ENCODE peak calls at places on chromosomes 11 and 22, in ten cellular contexts. One of them, this sample, is unnamed.

GRCh38 chr11:11895672-11896071 is 53.9 kb downstream of the USP47 start:
- DNase-seq in stimulated activated CD8-positive, alpha-beta memory T cell treated with anti-CD3 and anti-CD28 coated beads, Interleukin-4, amount 100 ng/mL, for 24 hours: no peak
- DNase-seq in effector memory CD4-positive, alpha-beta T cell: no peak
- DNase-seq in activated T-helper 1 cell treated with anti-CD3 and anti-CD28 coated beads, Interleukin-2, amount 50 U/mL, for 16 hours: no peak
- DNase-seq in BE2C: no peak
- DNase-seq in H4: no peak
- DNase-seq in SJCRH30: no peak
- DNase-seq in HFF-Myc: no peak
- DNase-seq in left ventricle myocardium inferior: no peak
- DNase-seq in cerebellar cortex: no peak
- DNase-seq in this sample: peak; percentile 28

GRCh38 chr11:27716850-27717249 is 16.6 kb upstream of the BDNF start:
- DNase-seq in effector memory CD4-positive, alpha-beta T cell: no peak
- DNase-seq in left ventricle myocardium inferior: no peak
- DNase-seq in activated T-helper 1 cell treated with anti-CD3 and anti-CD28 coated beads, Interleukin-2, amount 50 U/mL, for 16 hours: no peak
- DNase-seq in SJCRH30: no peak
- DNase-seq in HFF-Myc: no peak
- DNase-seq in BE2C: no peak
- DNase-seq in H4: peak; percentile 47
- DNase-seq in cerebellar cortex: peak; percentile 85
- DNase-seq in stimulated activated CD8-positive, alpha-beta memory T cell treated with anti-CD3 and anti-CD28 coated beads, Interleukin-4, amount 100 ng/mL, for 24 hours: no peak
- DNase-seq in this sample: peak; percentile 87

GRCh38 chr11:33835143-33835878 is 56.6 kb downstream of the LMO2 start:
- DNase-seq in left ventricle myocardium inferior: no peak
- DNase-seq in cerebellar cortex: peak; percentile 35
- DNase-seq in stimulated activated CD8-positive, alpha-beta memory T cell treated with anti-CD3 and anti-CD28 coated beads, Interleukin-4, amount 100 ng/mL, for 24 hours: no peak
- DNase-seq in activated T-helper 1 cell treated with anti-CD3 and anti-CD28 coated beads, Interleukin-2, amount 50 U/mL, for 16 hours: no peak
- DNase-seq in H4: peak; percentile 64
- DNase-seq in BE2C: no peak
- DNase-seq in SJCRH30: peak; percentile 24
- DNase-seq in HFF-Myc: no peak
- DNase-seq in effector memory CD4-positive, alpha-beta T cell: no peak
- DNase-seq in this sample: peak; percentile 82

GRCh38 chr11:25899761-25900160 is 432.2 kb upstream of the ANO3 start:
- DNase-seq in effector memory CD4-positive, alpha-beta T cell: no peak
- DNase-seq in cerebellar cortex: no peak
- DNase-seq in activated T-helper 1 cell treated with anti-CD3 and anti-CD28 coated beads, Interleukin-2, amount 50 U/mL, for 16 hours: no peak
- DNase-seq in stimulated activated CD8-positive, alpha-beta memory T cell treated with anti-CD3 and anti-CD28 coated beads, Interleukin-4, amount 100 ng/mL, for 24 hours: no peak
- DNase-seq in SJCRH30: no peak
- DNase-seq in HFF-Myc: no peak
- DNase-seq in BE2C: peak; percentile 2
- DNase-seq in H4: no peak
- DNase-seq in left ventricle myocardium inferior: no peak
- DNase-seq in this sample: no peak

GRCh38 chr22:44664149-44664548 is 37.9 kb upstream of the PRR5 start:
- DNase-seq in left ventricle myocardium inferior: peak; percentile 69
- DNase-seq in SJCRH30: peak; percentile 50
- DNase-seq in H4: peak; percentile 57
- DNase-seq in BE2C: peak; percentile 51
- DNase-seq in HFF-Myc: no peak
- DNase-seq in stimulated activated CD8-positive, alpha-beta memory T cell treated with anti-CD3 and anti-CD28 coated beads, Interleukin-4, amount 100 ng/mL, for 24 hours: peak; percentile 50
- DNase-seq in effector memory CD4-positive, alpha-beta T cell: peak; percentile 37
- DNase-seq in cerebellar cortex: no peak
- DNase-seq in activated T-helper 1 cell treated with anti-CD3 and anti-CD28 coated beads, Interleukin-2, amount 50 U/mL, for 16 hours: no peak
- DNase-seq in this sample: peak; percentile 48

GRCh38 chr11:30818721-30819120 is 232.6 kb upstream of the MPPED2 start:
- DNase-seq in effector memory CD4-positive, alpha-beta T cell: no peak
- DNase-seq in left ventricle myocardium inferior: no peak
- DNase-seq in SJCRH30: no peak
- DNase-seq in stimulated activated CD8-positive, alpha-beta memory T cell treated with anti-CD3 and anti-CD28 coated beads, Interleukin-4, amount 100 ng/mL, for 24 hours: no peak
- DNase-seq in H4: no peak
- DNase-seq in BE2C: no peak
- DNase-seq in cerebellar cortex: no peak
- DNase-seq in HFF-Myc: no peak
- DNase-seq in activated T-helper 1 cell treated with anti-CD3 and anti-CD28 coated beads, Interleukin-2, amount 50 U/mL, for 16 hours: no peak
- DNase-seq in this sample: no peak

GRCh38 chr11:85945788-85946187 is 90.6 kb downstream of the CCDC83 start:
- DNase-seq in activated T-helper 1 cell treated with anti-CD3 and anti-CD28 coated beads, Interleukin-2, amount 50 U/mL, for 16 hours: no peak
- DNase-seq in H4: no peak
- DNase-seq in BE2C: no peak
- DNase-seq in effector memory CD4-positive, alpha-beta T cell: no peak
- DNase-seq in SJCRH30: no peak
- DNase-seq in stimulated activated CD8-positive, alpha-beta memory T cell treated with anti-CD3 and anti-CD28 coated beads, Interleukin-4, amount 100 ng/mL, for 24 hours: no peak
- DNase-seq in left ventricle myocardium inferior: no peak
- DNase-seq in HFF-Myc: no peak
- DNase-seq in cerebellar cortex: no peak
- DNase-seq in this sample: no peak

GRCh38 chr22:38873469-38874411 is 1.7 kb upstream of the CBX6 start:
- DNase-seq in activated T-helper 1 cell treated with anti-CD3 and anti-CD28 coated beads, Interleukin-2, amount 50 U/mL, for 16 hours: peak; percentile 63
- DNase-seq in BE2C: no peak
- DNase-seq in cerebellar cortex: no peak
- DNase-seq in stimulated activated CD8-positive, alpha-beta memory T cell treated with anti-CD3 and anti-CD28 coated beads, Interleukin-4, amount 100 ng/mL, for 24 hours: no peak
- DNase-seq in effector memory CD4-positive, alpha-beta T cell: peak; percentile 52
- DNase-seq in H4: peak; percentile 4
- DNase-seq in SJCRH30: no peak
- DNase-seq in HFF-Myc: no peak
- DNase-seq in left ventricle myocardium inferior: no peak
- DNase-seq in this sample: no peak

GRCh38 chr11:30706276-30706675 is 120.1 kb upstream of the MPPED2 start:
- DNase-seq in cerebellar cortex: no peak
- DNase-seq in left ventricle myocardium inferior: no peak
- DNase-seq in effector memory CD4-positive, alpha-beta T cell: no peak
- DNase-seq in BE2C: no peak
- DNase-seq in H4: no peak
- DNase-seq in HFF-Myc: no peak
- DNase-seq in stimulated activated CD8-positive, alpha-beta memory T cell treated with anti-CD3 and anti-CD28 coated beads, Interleukin-4, amount 100 ng/mL, for 24 hours: no peak
- DNase-seq in SJCRH30: no peak
- DNase-seq in activated T-helper 1 cell treated with anti-CD3 and anti-CD28 coated beads, Interleukin-2, amount 50 U/mL, for 16 hours: no peak
- DNase-seq in this sample: no peak

GRCh38 chr11:27216268-27217149 is 146.5 kb downstream of the CCDC34 start:
- DNase-seq in SJCRH30: peak; percentile 98
- DNase-seq in left ventricle myocardium inferior: peak; percentile 81
- DNase-seq in effector memory CD4-positive, alpha-beta T cell: no peak
- DNase-seq in H4: peak; percentile 92
- DNase-seq in activated T-helper 1 cell treated with anti-CD3 and anti-CD28 coated beads, Interleukin-2, amount 50 U/mL, for 16 hours: no peak
- DNase-seq in HFF-Myc: peak; percentile 39
- DNase-seq in cerebellar cortex: peak; percentile 56
- DNase-seq in stimulated activated CD8-positive, alpha-beta memory T cell treated with anti-CD3 and anti-CD28 coated beads, Interleukin-4, amount 100 ng/mL, for 24 hours: no peak
- DNase-seq in BE2C: peak; percentile 26
- DNase-seq in this sample: peak; percentile 73

GRCh38 chr11:78975081-78975480 is 400.4 kb upstream of the NARS2 start:
- DNase-seq in left ventricle myocardium inferior: no peak
- DNase-seq in effector memory CD4-positive, alpha-beta T cell: no peak
- DNase-seq in SJCRH30: no peak
- DNase-seq in H4: no peak
- DNase-seq in stimulated activated CD8-positive, alpha-beta memory T cell treated with anti-CD3 and anti-CD28 coated beads, Interleukin-4, amount 100 ng/mL, for 24 hours: no peak
- DNase-seq in HFF-Myc: no peak
- DNase-seq in activated T-helper 1 cell treated with anti-CD3 and anti-CD28 coated beads, Interleukin-2, amount 50 U/mL, for 16 hours: no peak
- DNase-seq in BE2C: no peak
- DNase-seq in cerebellar cortex: no peak
- DNase-seq in this sample: no peak

GRCh38 chr11:1542267-1542666 is 29.8 kb downstream of the DUSP8 start:
- DNase-seq in HFF-Myc: no peak
- DNase-seq in effector memory CD4-positive, alpha-beta T cell: no peak
- DNase-seq in activated T-helper 1 cell treated with anti-CD3 and anti-CD28 coated beads, Interleukin-2, amount 50 U/mL, for 16 hours: no peak
- DNase-seq in SJCRH30: no peak
- DNase-seq in left ventricle myocardium inferior: no peak
- DNase-seq in BE2C: no peak
- DNase-seq in stimulated activated CD8-positive, alpha-beta memory T cell treated with anti-CD3 and anti-CD28 coated beads, Interleukin-4, amount 100 ng/mL, for 24 hours: no peak
- DNase-seq in H4: no peak
- DNase-seq in cerebellar cortex: no peak
- DNase-seq in this sample: no peak

GRCh38 chr22:37331811-37332536 is 49.7 kb downstream of the CYTH4 start:
- DNase-seq in SJCRH30: no peak
- DNase-seq in BE2C: no peak
- DNase-seq in left ventricle myocardium inferior: no peak
- DNase-seq in activated T-helper 1 cell treated with anti-CD3 and anti-CD28 coated beads, Interleukin-2, amount 50 U/mL, for 16 hours: no peak
- DNase-seq in stimulated activated CD8-positive, alpha-beta memory T cell treated with anti-CD3 and anti-CD28 coated beads, Interleukin-4, amount 100 ng/mL, for 24 hours: no peak
- DNase-seq in effector memory CD4-positive, alpha-beta T cell: no peak
- DNase-seq in HFF-Myc: no peak
- DNase-seq in cerebellar cortex: no peak
- DNase-seq in H4: no peak
- DNase-seq in this sample: no peak

GRCh38 chr11:37089439-37089838 is 491.4 kb upstream of the RAG2 start:
- DNase-seq in effector memory CD4-positive, alpha-beta T cell: no peak
- DNase-seq in left ventricle myocardium inferior: no peak
- DNase-seq in HFF-Myc: no peak
- DNase-seq in activated T-helper 1 cell treated with anti-CD3 and anti-CD28 coated beads, Interleukin-2, amount 50 U/mL, for 16 hours: no peak
- DNase-seq in SJCRH30: no peak
- DNase-seq in BE2C: no peak
- DNase-seq in H4: no peak
- DNase-seq in cerebellar cortex: no peak
- DNase-seq in stimulated activated CD8-positive, alpha-beta memory T cell treated with anti-CD3 and anti-CD28 coated beads, Interleukin-4, amount 100 ng/mL, for 24 hours: no peak
- DNase-seq in this sample: no peak

GRCh38 chr22:35177811-35178210 is 79.5 kb upstream of the HMGXB4 start:
- DNase-seq in effector memory CD4-positive, alpha-beta T cell: no peak
- DNase-seq in BE2C: no peak
- DNase-seq in activated T-helper 1 cell treated with anti-CD3 and anti-CD28 coated beads, Interleukin-2, amount 50 U/mL, for 16 hours: no peak
- DNase-seq in HFF-Myc: no peak
- DNase-seq in left ventricle myocardium inferior: no peak
- DNase-seq in SJCRH30: no peak
- DNase-seq in stimulated activated CD8-positive, alpha-beta memory T cell treated with anti-CD3 and anti-CD28 coated beads, Interleukin-4, amount 100 ng/mL, for 24 hours: no peak
- DNase-seq in H4: no peak
- DNase-seq in cerebellar cortex: peak; percentile 90
- DNase-seq in this sample: no peak

GRCh38 chr22:35959121-35959800 is 69.4 kb downstream of the RBFOX2 start:
- DNase-seq in BE2C: peak; percentile 54
- DNase-seq in effector memory CD4-positive, alpha-beta T cell: no peak
- DNase-seq in SJCRH30: no peak
- DNase-seq in H4: no peak
- DNase-seq in HFF-Myc: no peak
- DNase-seq in stimulated activated CD8-positive, alpha-beta memory T cell treated with anti-CD3 and anti-CD28 coated beads, Interleukin-4, amount 100 ng/mL, for 24 hours: no peak
- DNase-seq in activated T-helper 1 cell treated with anti-CD3 and anti-CD28 coated beads, Interleukin-2, amount 50 U/mL, for 16 hours: no peak
- DNase-seq in cerebellar cortex: peak; percentile 54
- DNase-seq in left ventricle myocardium inferior: no peak
- DNase-seq in this sample: no peak

GRCh38 chr22:38570841-38571364 is 920 bp upstream of the DMC1 start:
- DNase-seq in BE2C: peak; percentile 37
- DNase-seq in cerebellar cortex: peak; percentile 82
- DNase-seq in H4: peak; percentile 21
- DNase-seq in left ventricle myocardium inferior: peak; percentile 26
- DNase-seq in SJCRH30: no peak
- DNase-seq in effector memory CD4-positive, alpha-beta T cell: no peak
- DNase-seq in activated T-helper 1 cell treated with anti-CD3 and anti-CD28 coated beads, Interleukin-2, amount 50 U/mL, for 16 hours: peak; percentile 15
- DNase-seq in stimulated activated CD8-positive, alpha-beta memory T cell treated with anti-CD3 and anti-CD28 coated beads, Interleukin-4, amount 100 ng/mL, for 24 hours: no peak
- DNase-seq in HFF-Myc: no peak
- DNase-seq in this sample: peak; percentile 39

GRCh38 chr11:117239295-117239694 is 6.8 kb downstream of the RNF214 start:
- DNase-seq in cerebellar cortex: no peak
- DNase-seq in effector memory CD4-positive, alpha-beta T cell: no peak
- DNase-seq in BE2C: no peak
- DNase-seq in SJCRH30: no peak
- DNase-seq in stimulated activated CD8-positive, alpha-beta memory T cell treated with anti-CD3 and anti-CD28 coated beads, Interleukin-4, amount 100 ng/mL, for 24 hours: no peak
- DNase-seq in activated T-helper 1 cell treated with anti-CD3 and anti-CD28 coated beads, Interleukin-2, amount 50 U/mL, for 16 hours: no peak
- DNase-seq in H4: peak; percentile 26
- DNase-seq in left ventricle myocardium inferior: no peak
- DNase-seq in HFF-Myc: peak; percentile 81
- DNase-seq in this sample: peak; percentile 93

GRCh38 chr22:49659281-49659923 is 168.3 kb downstream of the BRD1 start:
- DNase-seq in SJCRH30: no peak
- DNase-seq in cerebellar cortex: no peak
- DNase-seq in H4: no peak
- DNase-seq in stimulated activated CD8-positive, alpha-beta memory T cell treated with anti-CD3 and anti-CD28 coated beads, Interleukin-4, amount 100 ng/mL, for 24 hours: no peak
- DNase-seq in HFF-Myc: no peak
- DNase-seq in left ventricle myocardium inferior: no peak
- DNase-seq in BE2C: no peak
- DNase-seq in effector memory CD4-positive, alpha-beta T cell: no peak
- DNase-seq in activated T-helper 1 cell treated with anti-CD3 and anti-CD28 coated beads, Interleukin-2, amount 50 U/mL, for 16 hours: no peak
- DNase-seq in this sample: no peak

GRCh38 chr11:73856001-73856663 is 20.5 kb downstream of the COA4 start:
- DNase-seq in BE2C: peak; percentile 15
- DNase-seq in activated T-helper 1 cell treated with anti-CD3 and anti-CD28 coated beads, Interleukin-2, amount 50 U/mL, for 16 hours: no peak
- DNase-seq in stimulated activated CD8-positive, alpha-beta memory T cell treated with anti-CD3 and anti-CD28 coated beads, Interleukin-4, amount 100 ng/mL, for 24 hours: no peak
- DNase-seq in SJCRH30: no peak
- DNase-seq in cerebellar cortex: no peak
- DNase-seq in HFF-Myc: no peak
- DNase-seq in H4: no peak
- DNase-seq in effector memory CD4-positive, alpha-beta T cell: no peak
- DNase-seq in left ventricle myocardium inferior: no peak
- DNase-seq in this sample: peak; percentile 17

GRCh38 chr11:7513210-7514098 is at the start of gene PPFIBP2:
- DNase-seq in effector memory CD4-positive, alpha-beta T cell: peak; percentile 71
- DNase-seq in left ventricle myocardium inferior: peak; percentile 87
- DNase-seq in H4: peak; percentile 73
- DNase-seq in BE2C: peak; percentile 72
- DNase-seq in cerebellar cortex: peak; percentile 77
- DNase-seq in activated T-helper 1 cell treated with anti-CD3 and anti-CD28 coated beads, Interleukin-2, amount 50 U/mL, for 16 hours: peak; percentile 73
- DNase-seq in HFF-Myc: peak; percentile 21
- DNase-seq in stimulated activated CD8-positive, alpha-beta memory T cell treated with anti-CD3 and anti-CD28 coated beads, Interleukin-4, amount 100 ng/mL, for 24 hours: peak; percentile 71
- DNase-seq in SJCRH30: no peak
- DNase-seq in this sample: peak; percentile 69

GRCh38 chr11:71948314-71949027 is 19.6 kb downstream of the RNF121 start:
- DNase-seq in cerebellar cortex: no peak
- DNase-seq in SJCRH30: no peak
- DNase-seq in HFF-Myc: no peak
- DNase-seq in left ventricle myocardium inferior: no peak
- DNase-seq in activated T-helper 1 cell treated with anti-CD3 and anti-CD28 coated beads, Interleukin-2, amount 50 U/mL, for 16 hours: no peak
- DNase-seq in BE2C: no peak
- DNase-seq in H4: peak; percentile 25
- DNase-seq in stimulated activated CD8-positive, alpha-beta memory T cell treated with anti-CD3 and anti-CD28 coated beads, Interleukin-4, amount 100 ng/mL, for 24 hours: no peak
- DNase-seq in effector memory CD4-positive, alpha-beta T cell: no peak
- DNase-seq in this sample: no peak

GRCh38 chr11:44316388-44317240 is 6.7 kb upstream of the ALX4 start:
- DNase-seq in BE2C: no peak
- DNase-seq in HFF-Myc: no peak
- DNase-seq in cerebellar cortex: no peak
- DNase-seq in H4: no peak
- DNase-seq in stimulated activated CD8-positive, alpha-beta memory T cell treated with anti-CD3 and anti-CD28 coated beads, Interleukin-4, amount 100 ng/mL, for 24 hours: no peak
- DNase-seq in activated T-helper 1 cell treated with anti-CD3 and anti-CD28 coated beads, Interleukin-2, amount 50 U/mL, for 16 hours: no peak
- DNase-seq in left ventricle myocardium inferior: no peak
- DNase-seq in SJCRH30: no peak
- DNase-seq in effector memory CD4-positive, alpha-beta T cell: no peak
- DNase-seq in this sample: no peak

GRCh38 chr11:36376315-36376887 is 80.3 kb downstream of the PRR5L start:
- DNase-seq in effector memory CD4-positive, alpha-beta T cell: no peak
- DNase-seq in left ventricle myocardium inferior: peak; percentile 26
- DNase-seq in SJCRH30: peak; percentile 61
- DNase-seq in HFF-Myc: no peak
- DNase-seq in activated T-helper 1 cell treated with anti-CD3 and anti-CD28 coated beads, Interleukin-2, amount 50 U/mL, for 16 hours: no peak
- DNase-seq in BE2C: no peak
- DNase-seq in cerebellar cortex: no peak
- DNase-seq in H4: peak; percentile 30
- DNase-seq in stimulated activated CD8-positive, alpha-beta memory T cell treated with anti-CD3 and anti-CD28 coated beads, Interleukin-4, amount 100 ng/mL, for 24 hours: no peak
- DNase-seq in this sample: peak; percentile 34

GRCh38 chr22:44023404-44024287 is 456 bp upstream of the PARVB start:
- DNase-seq in stimulated activated CD8-positive, alpha-beta memory T cell treated with anti-CD3 and anti-CD28 coated beads, Interleukin-4, amount 100 ng/mL, for 24 hours: peak; percentile 22
- DNase-seq in H4: peak; percentile 20
- DNase-seq in activated T-helper 1 cell treated with anti-CD3 and anti-CD28 coated beads, Interleukin-2, amount 50 U/mL, for 16 hours: peak; percentile 7
- DNase-seq in effector memory CD4-positive, alpha-beta T cell: no peak
- DNase-seq in HFF-Myc: no peak
- DNase-seq in SJCRH30: no peak
- DNase-seq in BE2C: peak; percentile 52
- DNase-seq in cerebellar cortex: peak; percentile 32
- DNase-seq in left ventricle myocardium inferior: peak; percentile 76
- DNase-seq in this sample: peak; percentile 46

GRCh38 chr22:31836010-31836409 is 82.2 kb downstream of the DEPDC5 start:
- DNase-seq in HFF-Myc: no peak
- DNase-seq in effector memory CD4-positive, alpha-beta T cell: no peak
- DNase-seq in cerebellar cortex: no peak
- DNase-seq in H4: no peak
- DNase-seq in stimulated activated CD8-positive, alpha-beta memory T cell treated with anti-CD3 and anti-CD28 coated beads, Interleukin-4, amount 100 ng/mL, for 24 hours: no peak
- DNase-seq in SJCRH30: no peak
- DNase-seq in left ventricle myocardium inferior: no peak
- DNase-seq in activated T-helper 1 cell treated with anti-CD3 and anti-CD28 coated beads, Interleukin-2, amount 50 U/mL, for 16 hours: no peak
- DNase-seq in BE2C: no peak
- DNase-seq in this sample: no peak

GRCh38 chr11:17519486-17519885 is 24.7 kb downstream of the USH1C start:
- DNase-seq in stimulated activated CD8-positive, alpha-beta memory T cell treated with anti-CD3 and anti-CD28 coated beads, Interleukin-4, amount 100 ng/mL, for 24 hours: no peak
- DNase-seq in H4: no peak
- DNase-seq in HFF-Myc: no peak
- DNase-seq in effector memory CD4-positive, alpha-beta T cell: no peak
- DNase-seq in BE2C: no peak
- DNase-seq in activated T-helper 1 cell treated with anti-CD3 and anti-CD28 coated beads, Interleukin-2, amount 50 U/mL, for 16 hours: no peak
- DNase-seq in SJCRH30: no peak
- DNase-seq in cerebellar cortex: no peak
- DNase-seq in left ventricle myocardium inferior: no peak
- DNase-seq in this sample: no peak

GRCh38 chr11:119741369-119742262 is 12.6 kb upstream of the NECTIN1 start:
- DNase-seq in stimulated activated CD8-positive, alpha-beta memory T cell treated with anti-CD3 and anti-CD28 coated beads, Interleukin-4, amount 100 ng/mL, for 24 hours: peak; percentile 54
- DNase-seq in HFF-Myc: no peak
- DNase-seq in activated T-helper 1 cell treated with anti-CD3 and anti-CD28 coated beads, Interleukin-2, amount 50 U/mL, for 16 hours: peak; percentile 37
- DNase-seq in BE2C: no peak
- DNase-seq in cerebellar cortex: no peak
- DNase-seq in left ventricle myocardium inferior: peak; percentile 52
- DNase-seq in H4: no peak
- DNase-seq in SJCRH30: no peak
- DNase-seq in effector memory CD4-positive, alpha-beta T cell: peak; percentile 21
- DNase-seq in this sample: no peak